ENCODE peak calls at places on chromosomes 16 and 17, in five cellular contexts. T is osteoblast; F is tibial artery; B is effector memory CD4-positive, alpha-beta T cell; I is CD4-positive, CD25-positive, alpha-beta regulatory T cell. W is an unnamed sample.
A peak's percentile ranks its signal among the peaks of the same experiment; 100 is the strongest.

GRCh38 chr16:87322833-87323726 is 5.9 kb upstream of the C16orf95 start:
- DNase-seq in F (no peak), I (no peak), B (no peak), T (peak; percentile 62), W (no peak)

GRCh38 chr16:82361885-82362284 is 191.9 kb upstream of the MPHOSPH6 start:
- DNase-seq in B (no peak), I (no peak), F (no peak), T (no peak), W (no peak)

GRCh38 chr17:7843536-7844291 is 9.7 kb downstream of the KDM6B start:
- DNase-seq in I (peak; percentile 92), B (peak; percentile 92), F (peak; percentile 89), T (peak; percentile 99), W (peak; percentile 90)

GRCh38 chr17:30323895-30324319 is 9.9 kb downstream of the TMIGD1 start:
- DNase-seq in B (peak; percentile 25), T (no peak), I (no peak), F (no peak), W (peak; percentile 66)

GRCh38 chr17:2063306-2064146 is 8.6 kb downstream of the HIC1 start:
- DNase-seq in B (no peak), I (no peak), T (peak; percentile 88), F (no peak), W (peak; percentile 32)

GRCh38 chr17:75524971-75525805 is at the start of gene LLGL2:
- DNase-seq in T (peak; percentile 97), F (peak; percentile 85), B (peak; percentile 78), I (peak; percentile 89), W (peak; percentile 92)

GRCh38 chr16:26667271-26667703 is 399.4 kb upstream of the C16orf82 start:
- DNase-seq in B (no peak), F (no peak), I (no peak), T (no peak), W (peak; percentile 37)

GRCh38 chr17:63041251-63041650 is 75.2 kb downstream of the TANC2 start:
- DNase-seq in B (no peak), F (no peak), T (no peak), I (no peak), W (no peak)

GRCh38 chr16:78461496-78461938 is 362.1 kb downstream of the WWOX start:
- DNase-seq in B (no peak), F (no peak), T (no peak), I (no peak), W (no peak)

GRCh38 chr17:56125830-56126819 is 27.1 kb upstream of the ANKFN1 start:
- DNase-seq in I (no peak), T (peak; percentile 41), F (no peak), B (no peak), W (peak; percentile 43)

GRCh38 chr16:54931757-54932660 is 1.3 kb downstream of the IRX5 start:
- DNase-seq in F (no peak), T (peak; percentile 95), I (no peak), B (no peak), W (peak; percentile 37)

GRCh38 chr16:54932737-54933254 is 2.1 kb downstream of the IRX5 start:
- DNase-seq in B (no peak), T (peak; percentile 93), I (no peak), F (no peak), W (no peak)

GRCh38 chr16:54934536-54935410 is 4.1 kb downstream of the IRX5 start:
- DNase-seq in I (no peak), F (no peak), B (no peak), T (peak; percentile 91), W (no peak)

GRCh38 chr16:54935411-54936085 is 4.9 kb downstream of the IRX5 start:
- DNase-seq in F (no peak), T (peak; percentile 89), I (no peak), B (no peak), W (no peak)

GRCh38 chr16:54933281-54934150 is 2.9 kb downstream of the IRX5 start:
- DNase-seq in I (no peak), B (no peak), F (no peak), T (peak; percentile 72), W (no peak)
- H3K4me1 ChIP-seq in I (peaks cover 55% of the 10 kb centered on the region), B (peaks cover 40% of the 10 kb centered on the region), F (peaks cover 10% of the 10 kb centered on the region), T (peaks cover 10% of the 10 kb centered on the region), W (peaks cover 22% of the 10 kb centered on the region)

DNA sequence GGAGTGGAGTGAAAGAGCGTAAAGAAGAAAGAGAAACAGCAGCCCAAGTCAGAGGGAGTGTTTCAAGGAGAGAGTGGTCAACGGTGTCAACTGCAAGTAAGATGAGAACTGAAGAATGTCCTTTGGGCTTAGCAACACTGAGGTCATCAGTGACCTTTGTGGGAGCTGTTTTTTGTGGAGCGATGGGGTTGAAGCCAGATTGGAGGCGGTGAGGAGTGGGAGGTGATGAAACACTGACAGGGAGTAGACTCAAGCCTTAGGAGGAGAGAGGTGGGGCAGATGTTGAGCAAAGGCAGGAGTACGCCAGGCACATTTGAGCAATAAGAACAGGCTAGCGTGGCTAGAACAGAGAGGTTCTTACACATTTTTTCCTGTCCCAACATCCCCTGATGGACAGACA is 103.7 kb upstream of the GNAO1 start:
- DNase-seq in I (no peak), B (no peak), F (no peak), T (no peak), W (no peak)
- H3K4me1 ChIP-seq in I (no peaks in the 10 kb centered on the region), B (no peaks in the 10 kb centered on the region), F (no peaks in the 10 kb centered on the region), T (no peaks in the 10 kb centered on the region), W (no peaks in the 10 kb centered on the region)

GRCh38 chr17:37344519-37344918 is 31.3 kb upstream of the C17orf78 start:
- DNase-seq in T (no peak), I (no peak), F (no peak), B (no peak), W (no peak)

GRCh38 chr17:37342589-37342988 is 33.2 kb upstream of the C17orf78 start:
- DNase-seq in F (no peak), B (no peak), T (no peak), I (no peak), W (no peak)

GRCh38 chr17:37338847-37339246 is 36.9 kb upstream of the C17orf78 start:
- DNase-seq in T (no peak), I (no peak), F (no peak), B (no peak), W (no peak)

GRCh38 chr17:37340804-37341203 is 35.0 kb upstream of the C17orf78 start:
- DNase-seq in F (no peak), T (no peak), I (no peak), B (no peak), W (no peak)

GRCh38 chr17:37339321-37339720 is 36.5 kb upstream of the C17orf78 start:
- DNase-seq in B (no peak), I (no peak), F (no peak), T (peak; percentile 45), W (no peak)
- H3K4me1 ChIP-seq in B (no peaks in the 10 kb centered on the region), I (no peaks in the 10 kb centered on the region), F (no peaks in the 10 kb centered on the region), T (no peaks in the 10 kb centered on the region), W (no peaks in the 10 kb centered on the region)

GRCh38 chr16:24729967-24730815 is 740 bp downstream of the TNRC6A start:
- DNase-seq in B (peak; percentile 15), F (no peak), I (peak; percentile 42), T (peak; percentile 90), W (peak; percentile 57)

GRCh38 chr16:24730914-24731313 is 1.5 kb downstream of the TNRC6A start:
- DNase-seq in B (no peak), F (no peak), I (no peak), T (no peak), W (no peak)

GRCh38 chr16:24729243-24729966 is at the start of gene TNRC6A:
- DNase-seq in I (peak; percentile 75), B (peak; percentile 67), T (peak; percentile 96), F (peak; percentile 95), W (peak; percentile 93)

GRCh38 chr16:24734382-24734781 is 4.9 kb downstream of the TNRC6A start:
- DNase-seq in B (no peak), F (no peak), I (no peak), T (no peak), W (no peak)

DNA sequence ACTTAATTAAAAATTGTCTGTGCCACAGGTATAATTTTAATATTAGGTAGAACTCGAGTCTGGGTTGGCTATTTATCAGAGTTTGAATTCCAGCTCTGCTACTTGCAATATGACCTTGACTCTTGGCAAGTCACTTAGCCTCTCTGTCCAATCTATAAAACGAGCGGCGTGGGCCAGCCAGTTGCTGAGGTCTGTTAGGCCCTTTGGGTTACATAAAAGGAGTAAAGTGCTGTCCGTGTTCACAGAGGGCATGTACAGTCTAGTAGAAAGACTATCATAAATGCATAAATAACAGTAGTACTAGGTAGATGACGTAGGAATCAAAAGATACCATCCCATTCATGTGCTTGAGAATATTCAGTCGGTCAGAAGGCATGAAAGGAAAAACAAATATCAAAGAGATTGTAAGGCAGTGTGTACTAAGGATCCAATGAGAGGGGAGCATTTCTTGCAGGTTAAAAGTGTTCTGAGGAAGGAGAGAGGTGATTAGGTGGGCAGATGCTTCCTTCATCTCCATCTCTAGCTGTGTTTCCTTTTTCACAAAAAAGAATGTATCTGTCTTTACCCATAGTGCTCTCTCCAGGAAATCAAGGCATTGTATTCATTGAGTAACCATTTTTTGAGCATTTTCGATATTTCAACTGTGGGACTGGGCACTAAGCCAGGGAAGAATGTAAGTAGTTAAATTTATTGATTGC is 2.4 kb downstream of the TNRC6A start:
- DNase-seq in F (no peak), T (no peak), B (no peak), I (no peak), W (no peak)
- H3K4me1 ChIP-seq in F (peaks cover 46% of the 10 kb centered on the region), T (peaks cover 46% of the 10 kb centered on the region), B (peaks cover 15% of the 10 kb centered on the region), I (peaks cover 29% of the 10 kb centered on the region), W (peaks cover 19% of the 10 kb centered on the region)

GRCh38 chr16:4322121-4323035 is 6.5 kb downstream of the GLIS2 start:
- DNase-seq in F (peak; percentile 72), B (no peak), I (no peak), T (peak; percentile 86), W (no peak)
- H3K4me1 ChIP-seq in F (peaks cover 96% of the 10 kb centered on the region), B (peaks cover 11% of the 10 kb centered on the region), I (peaks cover 14% of the 10 kb centered on the region), T (peaks cover 47% of the 10 kb centered on the region), W (peaks cover 28% of the 10 kb centered on the region)

GRCh38 chr17:45267436-45268055 is 5.7 kb upstream of the SPATA32 start:
- DNase-seq in B (no peak), I (no peak), T (peak; percentile 68), F (no peak), W (no peak)

GRCh38 chr17:45270828-45271418 is 9.0 kb upstream of the SPATA32 start:
- DNase-seq in I (peak; percentile 42), F (no peak), B (peak; percentile 17), T (peak; percentile 83), W (peak; percentile 22)

GRCh38 chr17:45266372-45266926 is 4.6 kb upstream of the SPATA32 start:
- DNase-seq in F (no peak), B (no peak), I (no peak), T (no peak), W (no peak)

GRCh38 chr17:45271603-45272002 is 9.7 kb upstream of the SPATA32 start:
- DNase-seq in B (no peak), F (no peak), I (no peak), T (peak; percentile 58), W (no peak)

DNA sequence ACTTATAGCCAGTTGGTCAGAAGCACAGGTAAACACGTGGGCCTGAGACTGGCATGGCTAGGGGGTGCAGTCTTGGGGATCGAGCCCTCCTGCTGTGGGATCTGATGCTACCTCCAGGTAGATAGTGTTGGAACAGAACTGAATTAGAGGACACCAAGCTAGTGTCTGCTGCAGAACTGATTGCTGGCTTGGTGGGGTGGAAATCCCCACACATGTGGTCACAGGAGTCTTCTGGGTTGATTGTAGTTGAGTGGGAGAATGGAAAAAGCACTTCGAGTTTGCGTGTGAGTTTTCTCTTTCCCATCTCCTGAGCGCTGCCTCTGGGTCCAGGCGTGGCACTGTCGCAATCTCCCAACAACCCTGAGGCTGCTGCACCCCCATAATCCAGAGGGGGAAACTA is 8.0 kb upstream of the SPATA32 start:
- DNase-seq in T (peak; percentile 51), B (no peak), F (no peak), I (no peak), W (no peak)
- H3K4me1 ChIP-seq in T (peaks cover 16% of the 10 kb centered on the region), B (no peaks in the 10 kb centered on the region), F (no peaks in the 10 kb centered on the region), I (no peaks in the 10 kb centered on the region), W (no peaks in the 10 kb centered on the region)

W was measured in A673.